ENCODE peak calls at places on chromosome X, in four cellular contexts. U, M, L and I are unnamed samples.
A peak's percentile ranks its signal among the peaks of the same experiment; 100 is the strongest.

GRCh38 chrX:145549476-145549875 is 268.2 kb upstream of the SLITRK2 start:
- DNase-seq in M (no peak), U (no peak), L (no peak), I (no peak)

GRCh38 chrX:1392376-1393130 is 640 bp upstream of the SLC25A6 start:
- DNase-seq in L (no peak), M (peak; percentile 50), U (peak; percentile 81), I (no peak)

GRCh38 chrX:128927363-128927762 is 595.9 kb downstream of the SMARCA1 start:
- DNase-seq in U (no peak), M (no peak), L (no peak), I (no peak)

GRCh38 chrX:122703762-122704161 is 480.3 kb upstream of the GRIA3 start:
- DNase-seq in U (no peak), M (no peak), L (no peak), I (no peak)

GRCh38 chrX:7264399-7264798 is 116.4 kb upstream of the PUDP start:
- DNase-seq in L (no peak), U (no peak), M (no peak), I (peak; percentile 25)

GRCh38 chrX:100413231-100413630 is 3.2 kb upstream of the PCDH19 start:
- DNase-seq in M (peak; percentile 36), U (peak; percentile 63), L (peak; percentile 33), I (peak; percentile 2)

GRCh38 chrX:15202458-15203177 is 67.3 kb downstream of the ASB9 start:
- DNase-seq in L (no peak), U (no peak), M (no peak), I (peak; percentile 15)

GRCh38 chrX:20609916-20610415 is 343.3 kb upstream of the RPS6KA3 start:
- DNase-seq in L (no peak), U (no peak), M (no peak), I (no peak)

DNA sequence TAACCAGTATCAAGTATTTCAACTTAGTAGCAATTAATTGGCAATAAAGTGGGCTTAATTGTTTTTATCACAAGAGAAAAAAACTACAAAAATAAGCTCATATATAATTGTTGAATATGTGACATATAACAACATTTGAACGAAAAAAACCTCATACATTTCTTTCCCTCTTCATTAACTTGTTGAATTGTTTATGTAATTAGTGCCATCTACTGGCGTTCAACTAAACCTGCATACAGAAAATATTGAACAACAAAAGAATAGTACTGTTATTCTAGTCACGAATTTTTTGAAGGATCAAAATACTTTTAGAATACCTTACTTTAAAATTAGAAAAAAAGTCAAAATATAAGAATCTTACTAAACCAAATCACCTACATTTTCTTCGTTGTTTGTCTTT is 586.5 kb upstream of the FTHL17 start:
- DNase-seq in M (peak; percentile 8), U (peak; percentile 6), L (peak; percentile 1), I (no peak)
- TF ChIP-seq FOXM1 in M (no peak), U (no peak), L (no peak), I (no peak)

GRCh38 chrX:110743679-110744340 is 51.8 kb downstream of the CHRDL1 start:
- DNase-seq in L (no peak), M (no peak), U (no peak), I (no peak)
- TF ChIP-seq RAD21 in L (no peak), M (no peak), U (no peak), I (no peak)

GRCh38 chrX:39331062-39331704 is 529.9 kb downstream of the MID1IP1 start:
- DNase-seq in M (no peak), U (no peak), L (no peak), I (peak; percentile 62)

GRCh38 chrX:39337461-39337860 is 536.2 kb downstream of the MID1IP1 start:
- DNase-seq in L (no peak), U (no peak), M (no peak), I (no peak)

GRCh38 chrX:39338583-39338982 is 537.3 kb downstream of the MID1IP1 start:
- DNase-seq in M (no peak), L (no peak), U (no peak), I (no peak)

GRCh38 chrX:39336709-39337294 is 535.5 kb downstream of the MID1IP1 start:
- DNase-seq in M (no peak), L (no peak), U (no peak), I (peak; percentile 32)

DNA sequence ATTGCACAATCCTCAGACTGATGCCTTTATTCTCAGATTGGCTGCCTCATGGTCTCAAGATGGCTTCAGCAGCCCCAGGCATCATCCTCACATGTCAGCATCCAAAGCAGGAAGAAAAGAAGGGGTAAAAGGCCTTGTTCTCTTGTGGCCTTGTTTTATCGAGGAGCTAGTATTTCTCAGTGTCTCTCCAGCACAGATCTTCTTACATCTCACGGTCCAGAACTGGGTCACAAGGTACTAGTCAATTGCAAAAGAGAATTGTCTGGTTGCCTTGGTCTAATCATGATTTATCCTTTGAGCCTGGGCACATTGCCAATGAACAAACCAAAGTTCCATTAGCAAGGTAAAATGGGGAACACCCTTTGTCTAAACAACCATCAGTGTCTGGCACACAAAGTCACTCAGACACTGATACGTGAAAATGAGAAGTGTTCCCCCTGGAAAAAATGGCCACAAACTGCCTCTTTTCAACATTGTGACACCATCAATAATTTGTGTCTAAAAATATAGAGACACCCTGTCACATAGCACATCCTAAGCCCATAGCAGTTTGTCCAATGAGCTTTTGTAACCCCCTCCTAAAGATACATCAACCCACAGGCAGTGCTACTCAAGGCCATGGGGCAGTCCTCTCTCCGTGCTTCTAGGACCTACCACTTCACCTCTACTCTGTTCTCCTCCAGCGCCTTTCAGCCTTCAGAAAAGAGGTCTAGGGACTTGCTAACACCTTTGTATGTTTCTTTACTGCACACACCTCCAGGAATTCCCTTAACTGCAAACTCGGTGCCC is 534.4 kb downstream of the MID1IP1 start:
- DNase-seq in M (no peak), L (no peak), U (no peak), I (no peak)
- H3K27ac ChIP-seq in M (no peak overlapping the region), L (no peak overlapping the region), U (no peak overlapping the region), I (no peak overlapping the region)

GRCh38 chrX:120752431-120753128 is 122.7 kb upstream of the C1GALT1C1 start:
- DNase-seq in M (no peak), L (peak; percentile 66), U (no peak), I (no peak)

GRCh38 chrX:120759685-120760084 is 116.0 kb downstream of the CT47B1 start:
- DNase-seq in U (no peak), M (no peak), L (no peak), I (no peak)

GRCh38 chrX:120751683-120752082 is 121.8 kb upstream of the C1GALT1C1 start:
- DNase-seq in U (no peak), M (no peak), L (no peak), I (no peak)

GRCh38 chrX:120753413-120754251 is 122.0 kb downstream of the CT47B1 start:
- DNase-seq in L (no peak), U (no peak), M (no peak), I (no peak)

GRCh38 chrX:120755066-120755846 is 120.4 kb downstream of the CT47B1 start:
- DNase-seq in M (no peak), U (no peak), L (peak; percentile 82), I (no peak)
- TF ChIP-seq FOXM1 in M (no peak), U (no peak), L (no peak), I (no peak)

GRCh38 chrX:40127052-40127451 is 29.3 kb upstream of the BCOR start:
- DNase-seq in U (no peak), M (no peak), L (no peak), I (no peak)
- TF ChIP-seq RAD21 in U (no peak), M (no peak), L (no peak), I (no peak)